ENCODE peak calls at places on chromosome 9, in six cellular contexts. T is putamen; C is stimulated activated CD4-positive, alpha-beta T cell treated with anti-CD3 and anti-CD28 coated beads, Interleukin-2, amount 100 ng/mL, for 48 hours; I is smooth muscle cell of the brain vasculature; D is mucosa of descending colon; V is spleen. L is an unnamed sample.

GRCh38 chr9:98164912-98165311 is 27.5 kb downstream of the CORO2A start:
- DNase-seq in I (no peak), T (no peak), D (no peak), C (no peak), V (no peak), L (no peak)

GRCh38 chr9:82606761-82607382 is 456.1 kb downstream of the RASEF start:
- DNase-seq in I (peak), C (no peak), D (peak), V (no peak), T (peak), L (no peak)

GRCh38 chr9:114914139-114914538 is 16.3 kb downstream of the TNFSF8 start:
- DNase-seq in I (no peak), C (no peak), V (no peak), D (no peak), T (no peak), L (no peak)

GRCh38 chr9:16377311-16377710 is 493.2 kb downstream of the BNC2 start:
- DNase-seq in D (no peak), T (no peak), V (no peak), C (no peak), I (no peak), L (no peak)

GRCh38 chr9:125635888-125636287 is 71.1 kb downstream of the MAPKAP1 start:
- DNase-seq in T (no peak), D (no peak), V (no peak), C (no peak), I (no peak), L (peak)

GRCh38 chr9:121607434-121608248 is 43.8 kb upstream of the DAB2IP start:
- DNase-seq in V (no peak), D (no peak), T (no peak), I (no peak), C (no peak), L (no peak)

GRCh38 chr9:31355965-31356364 is 1028.5 kb upstream of the ACO1 start:
- DNase-seq in V (no peak), C (no peak), T (no peak), I (no peak), D (no peak), L (no peak)

GRCh38 chr9:4798281-4798680 is 5.5 kb downstream of the RCL1 start:
- DNase-seq in C (no peak), D (no peak), T (no peak), I (no peak), V (no peak), L (no peak)

GRCh38 chr9:18703086-18703750 is 229.3 kb downstream of the ADAMTSL1 start:
- DNase-seq in I (no peak), V (no peak), D (peak), C (no peak), T (no peak), L (no peak)

GRCh38 chr9:127526655-127527559 is 75.6 kb downstream of the LRSAM1 start:
- DNase-seq in I (no peak), D (no peak), C (no peak), V (no peak), T (no peak), L (no peak)

GRCh38 chr9:98488578-98489312 is 220.0 kb downstream of the GABBR2 start:
- DNase-seq in D (no peak), C (no peak), V (no peak), I (peak), T (no peak), L (no peak)

GRCh38 chr9:15104826-15105420 is 194.7 kb upstream of the FREM1 start:
- DNase-seq in D (peak), I (no peak), T (peak), C (peak), V (no peak), L (peak)

GRCh38 chr9:88544245-88544644 is 9.3 kb downstream of the NXNL2 start:
- DNase-seq in I (no peak), C (no peak), D (no peak), V (no peak), T (no peak), L (no peak)

GRCh38 chr9:113808391-113809191 is 67.5 kb upstream of the ZNF618 start:
- DNase-seq in V (no peak), I (peak), T (no peak), C (no peak), D (peak), L (no peak)

GRCh38 chr9:112810696-112811490 is 60.3 kb downstream of the SNX30 start:
- DNase-seq in I (no peak), C (no peak), V (peak), T (no peak), D (no peak), L (no peak)

GRCh38 chr9:120608421-120608820 is 28.5 kb upstream of the CDK5RAP2 start:
- DNase-seq in T (no peak), C (no peak), D (no peak), I (no peak), V (no peak), L (no peak)

GRCh38 chr9:120654278-120654677 is 60.0 kb downstream of the MEGF9 start:
- DNase-seq in V (no peak), T (no peak), C (no peak), D (no peak), I (no peak), L (no peak)

GRCh38 chr9:108742191-108742590 is 113.6 kb downstream of the ACTL7B start:
- DNase-seq in V (no peak), D (no peak), T (no peak), C (no peak), I (no peak), L (no peak)

GRCh38 chr9:130834371-130835311 is at the start of gene ABL1:
- DNase-seq in C (peak), I (no peak), D (peak), V (peak), T (no peak), L (peak)

GRCh38 chr9:72274916-72275315 is 90.1 kb downstream of the ZFAND5 start:
- DNase-seq in I (no peak), D (no peak), V (no peak), T (no peak), C (no peak), L (no peak)

GRCh38 chr9:91261417-91261816 is 100.3 kb downstream of the AUH start:
- DNase-seq in C (no peak), V (no peak), I (no peak), D (no peak), T (no peak), L (no peak)

GRCh38 chr9:125370786-125371185 is 109.2 kb downstream of the GAPVD1 start:
- DNase-seq in D (no peak), I (no peak), C (no peak), V (no peak), T (no peak), L (no peak)

GRCh38 chr9:117869287-117869686 is 165.1 kb downstream of the TLR4 start:
- DNase-seq in T (no peak), V (no peak), I (no peak), D (peak), C (no peak), L (no peak)

GRCh38 chr9:95009459-95009858 is 283.0 kb downstream of the AOPEP start:
- DNase-seq in C (no peak), I (no peak), V (no peak), T (no peak), D (no peak), L (peak)

GRCh38 chr9:122071716-122072115 is 21.4 kb downstream of the TTLL11 start:
- DNase-seq in D (no peak), T (no peak), C (no peak), V (no peak), I (no peak), L (no peak)

GRCh38 chr9:111661802-111662491 is 542 bp downstream of the GNG10 start:
- DNase-seq in I (no peak), T (peak), C (peak), D (peak), V (peak), L (no peak)

GRCh38 chr9:22307013-22307711 is 139.5 kb upstream of the DMRTA1 start:
- DNase-seq in V (no peak), C (no peak), T (peak), I (peak), D (peak), L (peak)

GRCh38 chr9:9229269-9229668 is 1383.5 kb downstream of the PTPRD start:
- DNase-seq in C (no peak), D (no peak), T (no peak), I (no peak), V (no peak), L (no peak)

GRCh38 chr9:85610074-85610855 is 131.5 kb downstream of the AGTPBP1 start:
- DNase-seq in I (peak), T (peak), V (no peak), C (peak), D (peak), L (no peak)

GRCh38 chr9:93196095-93197055 is 12.4 kb downstream of the WNK2 start:
- DNase-seq in D (peak), I (no peak), V (peak), T (no peak), C (no peak), L (no peak)

GRCh38 chr9:127183814-127184582 is 61.6 kb upstream of the ANGPTL2 start:
- DNase-seq in T (no peak), V (peak), C (no peak), I (no peak), D (peak), L (no peak)

GRCh38 chr9:126587187-126588185 is 26.2 kb upstream of the LMX1B start:
- DNase-seq in D (peak), T (peak), V (no peak), I (no peak), C (no peak), L (no peak)

GRCh38 chr9:22215492-22215891 is 206.4 kb upstream of the CDKN2B start:
- DNase-seq in V (no peak), D (no peak), C (no peak), I (no peak), T (no peak), L (no peak)

GRCh38 chr9:86741311-86742215 is 205.7 kb downstream of the GAS1 start:
- DNase-seq in C (no peak), V (no peak), D (no peak), T (no peak), I (no peak), L (no peak)

GRCh38 chr9:99140685-99141314 is 35.9 kb downstream of the TGFBR1 start:
- DNase-seq in C (peak), T (peak), V (no peak), I (peak), D (peak), L (no peak)

GRCh38 chr9:113879906-113880305 is 3.8 kb downstream of the ZNF618 start:
- DNase-seq in V (no peak), I (no peak), D (no peak), T (no peak), C (no peak), L (no peak)

GRCh38 chr9:223167-223566 is 8.5 kb downstream of the DOCK8 start:
- DNase-seq in V (no peak), D (no peak), I (no peak), C (no peak), T (no peak), L (no peak)

GRCh38 chr9:107548298-107549142 is 59.0 kb upstream of the KLF4 start:
- DNase-seq in C (no peak), T (no peak), D (no peak), I (peak), V (no peak), L (no peak)